ENCODE peak calls at places on chromosomes 4 and X, in five cellular contexts. I is endothelial cell; W is non-pigmented ciliary epithelial cell; G is MCF 10A; E is activated CD8-positive, alpha-beta T cell treated with anti-CD3 and anti-CD28 coated beads for 36 hours. D is an unnamed sample.

GRCh38 chrX:21745756-21746155 is 12.2 kb downstream of the SMPX start:
- DNase-seq in E (peak), I (peak), W (no peak), G (peak), D (peak)

GRCh38 chrX:9786839-9787635 is 808 bp downstream of the SHROOM2 start:
- DNase-seq in I (peak), E (no peak), G (no peak), W (no peak), D (no peak)

GRCh38 chr4:37827030-37827705 is 682 bp downstream of the PGM2 start:
- DNase-seq in G (peak), I (no peak), W (no peak), E (peak), D (no peak)

GRCh38 chr4:16938641-16939040 is 40.2 kb upstream of the LDB2 start:
- DNase-seq in W (no peak), I (no peak), G (no peak), E (no peak), D (no peak)

GRCh38 chr4:109027016-109027500 is 264.2 kb upstream of the ETNPPL start:
- DNase-seq in E (no peak), I (no peak), G (no peak), W (no peak), D (no peak)

GRCh38 chrX:920234-920799 is 289.7 kb downstream of the SHOX start:
- DNase-seq in G (no peak), W (no peak), I (no peak), E (no peak), D (no peak)

GRCh38 chrX:90040807-90041206 is 119.1 kb downstream of the TGIF2LX start:
- DNase-seq in I (no peak), W (no peak), G (no peak), E (no peak), D (no peak)

GRCh38 chr4:167713756-167714155 is 378.6 kb upstream of the ANXA10 start:
- DNase-seq in I (no peak), G (no peak), W (peak), E (no peak), D (no peak)

GRCh38 chr4:40621592-40622512 is 7.8 kb downstream of the RBM47 start:
- DNase-seq in E (peak), G (peak), W (peak), I (no peak), D (peak)

GRCh38 chrX:130401415-130402210 is at the start of gene RBMX2:
- DNase-seq in W (no peak), E (peak), G (peak), I (peak), D (peak)

GRCh38 chr4:176360446-176360845 is 40.7 kb downstream of the SPCS3 start:
- DNase-seq in E (no peak), W (no peak), G (no peak), I (no peak), D (no peak)

GRCh38 chr4:185792384-185793146 is 19.4 kb downstream of the SORBS2 start:
- DNase-seq in G (peak), I (no peak), W (peak), E (no peak), D (no peak)

GRCh38 chr4:33998204-33998603 is 2246.1 kb downstream of the ARAP2 start:
- DNase-seq in I (no peak), W (no peak), E (no peak), G (no peak), D (no peak)

GRCh38 chr4:76198411-76199237 is 15.0 kb downstream of the SCARB2 start:
- DNase-seq in W (peak), G (peak), I (peak), E (peak), D (peak)

GRCh38 chrX:17836830-17837229 is 24.3 kb downstream of the RAI2 start:
- DNase-seq in I (no peak), W (no peak), E (no peak), G (peak), D (no peak)

GRCh38 chrX:111869639-111870034 is 6.3 kb upstream of the TRPC5OS start:
- DNase-seq in W (peak), G (peak), E (peak), I (peak), D (peak)

D was measured in DND-41.